ENCODE peak calls at places on chromosomes 12 and 14, in five cellular contexts. N is CD8-positive, alpha-beta memory T cell; Q is SJCRH30; H is Karpas-422; C is colonic mucosa. X is an unnamed sample. For H3K9me3, the result is how much of the 10 kb centered on the place peaks cover.

GRCh38 chr14:103442288-103442687 is 57.1 kb downstream of the MARK3 start:
- DNase-seq in N (no peak), Q (no peak), H (no peak), C (no peak), X (no peak)

GRCh38 chr12:129531004-129531403 is 372.8 kb downstream of the TMEM132D start:
- DNase-seq in N (no peak), Q (peak), H (no peak), C (peak), X (no peak)

GRCh38 chr12:5577239-5577638 is 145.3 kb downstream of the NTF3 start:
- DNase-seq in N (no peak), Q (no peak), H (no peak), C (peak), X (no peak)

GRCh38 chr14:92800012-92800411 is 5.9 kb downstream of the GOLGA5 start:
- DNase-seq in N (no peak), Q (no peak), H (no peak), C (no peak), X (no peak)

GRCh38 chr14:21095430-21096205 is 2.8 kb downstream of the ZNF219 start:
- DNase-seq in N (no peak), Q (no peak), H (no peak), C (no peak), X (peak)

GRCh38 chr12:5073838-5074237 is 30.2 kb downstream of the KCNA5 start:
- DNase-seq in N (no peak), Q (peak), H (peak), C (no peak), X (peak)

GRCh38 chr14:105879503-105879866 is 353.1 kb downstream of the TMEM121 start:
- DNase-seq in N (no peak), Q (no peak), H (no peak), C (no peak), X (peak)

GRCh38 chr12:92032101-92032500 is 113.5 kb downstream of the BTG1 start:
- DNase-seq in N (no peak), Q (no peak), H (no peak), C (no peak), X (no peak)

GRCh38 chr12:50517456-50518048 is 12.8 kb downstream of the DIP2B start:
- DNase-seq in N (peak), Q (no peak), H (peak), C (no peak), X (no peak)

GRCh38 chr14:104742586-104743455 is 10.1 kb upstream of the SIVA1 start:
- DNase-seq in N (no peak), Q (no peak), H (no peak), C (no peak), X (no peak)

GRCh38 chr12:49894754-49895153 is 8.9 kb downstream of the FAIM2 start:
- DNase-seq in N (no peak), Q (no peak), H (no peak), C (no peak), X (no peak)

GRCh38 chr14:80587096-80587724 is 354.3 kb downstream of the CEP128 start:
- DNase-seq in N (peak), Q (peak), H (peak), C (no peak), X (no peak)

GRCh38 chr14:96125536-96125935 is 79.1 kb upstream of the BDKRB2 start:
- DNase-seq in N (no peak), Q (no peak), H (no peak), C (peak), X (no peak)

DNA sequence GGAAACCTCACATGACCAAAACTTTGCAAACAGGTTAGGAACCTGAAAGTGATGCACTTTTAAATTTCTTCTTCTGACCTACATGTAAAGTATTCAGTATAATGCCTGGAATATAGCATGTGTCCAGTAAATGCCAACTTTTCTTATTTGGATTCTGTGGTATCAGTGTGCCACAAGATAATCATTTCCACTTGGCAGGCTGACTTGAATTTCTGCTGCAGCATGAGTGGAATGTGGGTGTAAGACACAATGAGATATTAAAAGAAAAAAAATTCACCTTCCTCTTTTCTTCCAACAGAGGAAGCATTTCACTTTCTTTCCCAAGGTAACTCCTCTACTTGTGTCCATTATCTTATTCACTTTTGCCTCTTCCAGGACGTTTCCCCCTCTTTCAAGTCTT is 141.9 kb upstream of the PRKD1 start:
- DNase-seq in N (no peak), Q (no peak), H (no peak), C (no peak), X (no peak)
- H3K9me3 ChIP-seq in N (under half), Q (under half), H (under half), C (under half), X (under half)

GRCh38 chr14:41607119-41607785 is 576 bp downstream of the LRFN5 start:
- DNase-seq in N (no peak), Q (peak), H (no peak), C (no peak), X (no peak)
- H3K27ac ChIP-seq in N (no peak), Q (peak), H (no peak), C (no peak), X (no peak)

GRCh38 chr12:29771165-29771564 is 12.6 kb downstream of the TMTC1 start:
- DNase-seq in N (no peak), Q (no peak), H (no peak), C (no peak), X (no peak)

GRCh38 chr12:29768372-29768771 is 15.4 kb downstream of the TMTC1 start:
- DNase-seq in N (no peak), Q (peak), H (no peak), C (no peak), X (no peak)

GRCh38 chr12:29771786-29772185 is 12.0 kb downstream of the TMTC1 start:
- DNase-seq in N (no peak), Q (no peak), H (no peak), C (no peak), X (no peak)

GRCh38 chr12:29773076-29773475 is 10.7 kb downstream of the TMTC1 start:
- DNase-seq in N (no peak), Q (no peak), H (no peak), C (no peak), X (no peak)

GRCh38 chr12:29769162-29769820 is 14.5 kb downstream of the TMTC1 start:
- DNase-seq in N (no peak), Q (no peak), H (no peak), C (no peak), X (no peak)
- H3K9me3 ChIP-seq in N (under half), Q (under half), H (under half), C (under half), X (under half)

GRCh38 chr12:21776242-21776641 is 1.7 kb upstream of the KCNJ8 start:
- DNase-seq in N (no peak), Q (no peak), H (no peak), C (no peak), X (no peak)
- H3K27ac ChIP-seq in N (no peak), Q (no peak), H (no peak), C (no peak), X (no peak)

DNA sequence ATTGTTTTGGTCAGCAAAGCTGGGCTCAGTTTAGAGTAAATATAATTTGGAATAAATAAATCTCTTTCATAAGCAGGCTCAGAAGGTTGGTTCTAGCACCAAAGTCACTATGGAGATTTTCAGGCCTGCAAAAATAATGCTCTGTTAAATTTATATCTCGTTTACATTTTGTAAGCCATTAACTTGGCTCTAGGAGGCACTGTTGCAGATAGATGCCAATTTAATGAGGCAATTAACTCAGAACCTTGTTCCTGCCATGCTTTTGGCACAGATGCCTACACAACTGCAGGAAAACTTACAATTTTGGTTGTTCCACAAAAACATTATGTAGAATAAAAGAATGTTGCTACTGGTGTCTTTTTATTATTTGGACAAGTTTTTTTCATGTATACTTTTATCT is 428.1 kb downstream of the FLRT2 start:
- DNase-seq in N (no peak), Q (no peak), H (peak), C (no peak), X (no peak)
- H3K9me3 ChIP-seq in N (under half), Q (under half), H (under half), C (under half), X (under half)

DNA sequence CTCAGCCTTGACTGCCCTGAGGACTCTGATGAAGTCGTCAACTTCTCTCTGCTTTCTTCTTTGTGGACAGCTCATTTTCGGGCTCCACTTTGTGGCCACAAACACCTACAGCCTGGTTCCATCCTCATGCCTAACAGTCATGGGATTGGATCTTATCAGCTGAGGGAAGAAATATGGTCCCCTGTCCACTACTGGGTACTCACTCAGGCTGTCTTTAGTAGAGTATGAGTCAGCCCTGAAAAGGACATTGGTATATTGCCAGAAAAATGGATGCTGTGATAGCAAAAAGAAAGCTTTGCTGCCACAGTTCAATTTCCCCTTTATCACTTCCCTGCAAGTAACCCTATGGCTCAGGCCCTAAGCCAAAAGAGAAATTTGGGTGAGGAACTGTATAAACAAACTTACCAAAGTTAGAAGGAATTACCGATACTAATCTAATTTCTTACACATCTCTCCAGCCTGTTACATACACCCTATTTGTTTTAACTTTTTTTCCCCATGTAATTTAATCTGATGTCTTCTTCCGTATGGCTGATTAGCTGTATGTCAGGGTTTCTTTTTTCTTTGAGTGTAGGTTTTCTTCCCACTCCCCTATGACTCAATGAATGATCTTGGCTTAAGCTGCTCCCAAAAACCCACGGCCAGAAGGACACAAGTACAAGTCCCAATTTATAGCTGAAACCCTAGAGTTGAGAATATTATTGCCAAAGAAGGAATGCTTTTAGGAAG is 29.1 kb downstream of the MTHFD1 start:
- DNase-seq in N (no peak), Q (no peak), H (no peak), C (no peak), X (no peak)
- H3K27ac ChIP-seq in N (no peak), Q (no peak), H (no peak), C (no peak), X (no peak)

GRCh38 chr14:40413146-40413545 is 980.9 kb upstream of the FBXO33 start:
- DNase-seq in N (no peak), Q (no peak), H (no peak), C (no peak), X (no peak)
- H3K9me3 ChIP-seq in N (under half), Q (under half), H (under half), C (under half), X (under half)

GRCh38 chr12:122079038-122079531 is 529 bp downstream of the MLXIP start:
- DNase-seq in N (no peak), Q (peak), H (peak), C (peak), X (peak)
- H3K27ac ChIP-seq in N (peak), Q (peak), H (peak), C (peak), X (no peak)

DNA sequence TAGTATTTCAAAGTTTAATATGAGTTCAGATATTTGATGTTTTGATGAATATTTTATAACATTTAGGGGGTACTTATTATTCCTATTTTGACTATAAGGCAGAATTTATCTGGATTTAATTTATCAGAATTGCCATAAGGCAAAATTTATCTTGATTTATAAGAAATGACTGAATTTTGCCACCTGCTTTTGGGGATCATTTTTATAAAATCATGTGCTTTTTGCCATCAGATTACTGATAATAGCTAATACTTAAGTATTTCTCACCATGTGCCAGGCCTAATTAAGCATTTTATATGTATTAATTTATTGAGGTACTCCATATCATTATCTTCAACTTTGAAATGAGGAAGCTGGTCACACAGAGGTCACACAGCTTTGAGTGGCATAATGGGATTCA is 423.7 kb downstream of the PRKD1 start:
- DNase-seq in N (no peak), Q (no peak), H (no peak), C (no peak), X (no peak)
- H3K9me3 ChIP-seq in N (under half), Q (under half), H (half or more), C (under half), X (under half)

GRCh38 chr14:100155881-100156645 is 3.4 kb downstream of the DEGS2 start:
- DNase-seq in N (no peak), Q (no peak), H (no peak), C (peak), X (no peak)
- H3K27ac ChIP-seq in N (no peak), Q (no peak), H (no peak), C (peak), X (no peak)